ENCODE peak calls at places on chromosomes 12 and 14, in six cellular contexts. A is heart left ventricle, O is IMR-90, K is thyroid gland, Q is A549, M is Peyer's patch. X is an unnamed sample.

GRCh38 chr14:93708311-93708734 is 80.0 kb downstream of the PRIMA1 start:
- DNase-seq in M (no peak), K (no peak), O (no peak), A (no peak), Q (no peak), X (no peak)

GRCh38 chr12:63419119-63419518 is 249.2 kb downstream of the DPY19L2 start:
- DNase-seq in M (no peak), O (no peak), A (no peak), K (no peak), Q (peak), X (no peak)

GRCh38 chr12:110689601-110690430 is 901 bp upstream of the HVCN1 start:
- DNase-seq in Q (no peak), A (peak), K (peak), M (peak), O (no peak), X (peak)

GRCh38 chr14:63375772-63376171 is 57.0 kb upstream of the GPHB5 start:
- DNase-seq in O (peak), A (no peak), Q (no peak), M (no peak), K (no peak), X (no peak)

GRCh38 chr14:104171948-104172347 is 33.6 kb downstream of the KIF26A start:
- DNase-seq in Q (no peak), A (peak), K (no peak), M (no peak), O (no peak), X (peak)

GRCh38 chr12:8018666-8019581 is 13.6 kb upstream of the FOXJ2 start:
- DNase-seq in M (no peak), Q (no peak), O (no peak), A (no peak), K (no peak), X (peak)

GRCh38 chr12:106114084-106115068 is 24.4 kb downstream of the NUAK1 start:
- DNase-seq in O (peak), Q (peak), K (no peak), A (no peak), M (no peak), X (no peak)

GRCh38 chr12:105204916-105205315 is 31.1 kb downstream of the APPL2 start:
- DNase-seq in Q (no peak), O (peak), M (no peak), A (no peak), K (no peak), X (no peak)

GRCh38 chr12:95548539-95549391 is 2.5 kb downstream of the USP44 start:
- DNase-seq in O (peak), A (peak), Q (peak), M (peak), K (peak), X (peak)

GRCh38 chr14:55254581-55254980 is 16.6 kb upstream of the FBXO34 start:
- DNase-seq in O (no peak), Q (no peak), A (no peak), K (no peak), M (no peak), X (no peak)

GRCh38 chr14:49966304-49966809 is 73.5 kb downstream of the ARF6 start:
- DNase-seq in O (no peak), A (no peak), K (no peak), Q (peak), M (peak), X (no peak)

GRCh38 chr14:102930138-102930752 is 7.8 kb downstream of the AMN start:
- DNase-seq in K (peak), A (no peak), Q (no peak), M (no peak), O (no peak), X (no peak)

GRCh38 chr14:35398095-35398584 is 6.4 kb downstream of the NFKBIA start:
- DNase-seq in M (no peak), A (no peak), K (no peak), Q (no peak), O (no peak), X (peak)

GRCh38 chr12:118436002-118436724 is 59.8 kb downstream of the SUDS3 start:
- DNase-seq in A (no peak), Q (peak), O (no peak), K (no peak), M (no peak), X (no peak)

GRCh38 chr14:57747036-57747435 is 118.9 kb downstream of the SLC35F4 start:
- DNase-seq in K (peak), A (peak), Q (peak), O (no peak), M (no peak), X (peak)

GRCh38 chr12:88509851-88510250 is 70.4 kb downstream of the KITLG start:
- DNase-seq in Q (no peak), M (no peak), A (no peak), O (no peak), K (no peak), X (no peak)

GRCh38 chr12:103455020-103455763 is 40.6 kb downstream of the C12orf42 start:
- DNase-seq in K (no peak), O (no peak), A (no peak), Q (no peak), M (peak), X (no peak)

GRCh38 chr14:71532349-71532748 is 399.9 kb upstream of the RGS6 start:
- DNase-seq in Q (no peak), K (no peak), A (no peak), O (peak), M (no peak), X (no peak)

GRCh38 chr12:30067156-30067555 is 283.4 kb upstream of the TMTC1 start:
- DNase-seq in K (no peak), A (no peak), Q (no peak), M (no peak), O (peak), X (no peak)

GRCh38 chr12:109538191-109538863 is 35.0 kb downstream of the MMAB start:
- DNase-seq in Q (no peak), A (no peak), O (no peak), M (no peak), K (no peak), X (no peak)

GRCh38 chr14:50520947-50521815 is 11.2 kb downstream of the MAP4K5 start:
- DNase-seq in A (no peak), M (peak), Q (peak), O (peak), K (no peak), X (no peak)

GRCh38 chr14:94164685-94165431 is 9.3 kb upstream of the PPP4R4 start:
- DNase-seq in O (no peak), K (no peak), M (no peak), Q (no peak), A (no peak), X (no peak)

GRCh38 chr12:70467908-70468733 is 102.0 kb downstream of the KCNMB4 start:
- DNase-seq in M (no peak), Q (no peak), A (no peak), O (no peak), K (no peak), X (peak)

GRCh38 chr14:94132285-94132887 is 3.0 kb upstream of the IFI27L2 start:
- DNase-seq in A (no peak), K (peak), M (peak), Q (peak), O (peak), X (peak)

GRCh38 chr14:89600029-89600428 is 183.0 kb upstream of the FOXN3 start:
- DNase-seq in A (no peak), M (no peak), K (no peak), O (no peak), Q (no peak), X (no peak)

GRCh38 chr14:105850853-105851581 is 324.6 kb downstream of the TMEM121 start:
- DNase-seq in M (peak), Q (no peak), K (no peak), O (no peak), A (no peak), X (peak)

GRCh38 chr14:104657563-104658324 is 31.7 kb upstream of the INF2 start:
- DNase-seq in M (peak), K (no peak), Q (no peak), A (no peak), O (no peak), X (no peak)

GRCh38 chr14:75196468-75196867 is 20.1 kb upstream of the TMED10 start:
- DNase-seq in M (no peak), A (no peak), K (no peak), Q (no peak), O (no peak), X (no peak)

DNA sequence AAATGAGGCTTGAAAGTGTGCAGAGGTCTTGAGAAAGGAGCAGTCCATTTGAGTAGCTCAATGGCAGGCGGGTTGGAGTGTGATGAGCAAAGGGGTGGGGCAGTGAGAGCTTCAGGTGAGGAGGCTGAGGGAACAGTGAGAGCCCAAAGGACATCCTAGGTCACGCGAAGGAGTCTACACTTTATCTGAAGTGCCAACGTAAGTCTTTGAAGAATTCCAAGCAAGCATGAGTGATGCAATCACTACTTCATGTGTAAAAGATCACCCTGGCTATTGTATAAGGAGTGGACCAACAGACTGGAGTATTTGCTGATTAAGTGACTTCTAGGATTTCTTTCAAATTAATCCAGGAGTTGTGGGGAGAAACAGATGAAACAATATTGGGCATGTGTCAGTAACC is 159.8 kb upstream of the HIF1A start:
- DNase-seq in A (no peak), Q (peak), K (no peak), M (no peak), O (no peak), X (no peak)
- H3K27ac ChIP-seq in A (no peak), Q (peak), K (no peak), M (no peak), O (no peak), X (no peak)

GRCh38 chr12:57448669-57449068 is 6.4 kb upstream of the INHBE start:
- DNase-seq in O (no peak), A (no peak), M (no peak), Q (no peak), K (no peak), X (no peak)
- TF ChIP-seq POLR2A in O (no peak), A (no peak), M (no peak), Q (no peak), K (no peak), X (no peak)

GRCh38 chr14:66496188-66496807 is 10.1 kb downstream of the CCDC196 start:
- DNase-seq in O (no peak), Q (no peak), K (peak), M (no peak), A (no peak), X (no peak)

GRCh38 chr14:66503532-66503931 is 4.4 kb upstream of the GPHN start:
- DNase-seq in A (no peak), K (no peak), O (peak), Q (no peak), M (no peak), X (no peak)

GRCh38 chr14:66496911-66497310 is 10.7 kb downstream of the CCDC196 start:
- DNase-seq in Q (no peak), K (no peak), A (no peak), M (no peak), O (no peak), X (no peak)

GRCh38 chr14:66507181-66507721 is 696 bp upstream of the GPHN start:
- DNase-seq in O (no peak), K (no peak), A (no peak), M (no peak), Q (no peak), X (no peak)

DNA sequence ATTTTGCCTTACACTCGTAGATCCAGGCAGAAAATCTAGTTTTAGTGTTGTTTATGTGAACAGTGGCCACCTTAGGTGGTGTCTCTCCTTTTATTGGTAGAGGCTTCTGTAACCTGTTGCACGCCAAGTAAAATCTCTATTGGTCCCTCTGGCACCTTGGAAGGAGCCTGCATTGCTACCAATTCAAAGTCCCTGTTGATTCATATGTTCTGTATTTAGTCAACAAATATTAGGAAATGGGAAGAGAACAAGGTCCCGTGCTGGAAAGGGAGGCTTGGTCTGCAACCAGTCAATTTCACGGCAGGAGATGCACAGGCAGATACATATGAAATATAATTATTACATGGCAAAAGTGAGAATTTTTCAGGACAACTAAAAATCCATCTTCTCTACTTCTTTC is 6.4 kb upstream of the GPHN start:
- DNase-seq in A (no peak), K (no peak), Q (no peak), M (no peak), O (no peak), X (no peak)
- H3K4me3 ChIP-seq in A (no peak), K (no peak), Q (no peak), M (no peak), O (no peak), X (no peak)

GRCh38 chr12:58633479-58633878 is 286.8 kb downstream of the LRIG3 start:
- DNase-seq in O (peak), M (no peak), A (no peak), K (no peak), Q (no peak), X (no peak)
- H3K27ac ChIP-seq in O (no peak), M (no peak), A (no peak), K (no peak), Q (no peak), X (no peak)

DNA sequence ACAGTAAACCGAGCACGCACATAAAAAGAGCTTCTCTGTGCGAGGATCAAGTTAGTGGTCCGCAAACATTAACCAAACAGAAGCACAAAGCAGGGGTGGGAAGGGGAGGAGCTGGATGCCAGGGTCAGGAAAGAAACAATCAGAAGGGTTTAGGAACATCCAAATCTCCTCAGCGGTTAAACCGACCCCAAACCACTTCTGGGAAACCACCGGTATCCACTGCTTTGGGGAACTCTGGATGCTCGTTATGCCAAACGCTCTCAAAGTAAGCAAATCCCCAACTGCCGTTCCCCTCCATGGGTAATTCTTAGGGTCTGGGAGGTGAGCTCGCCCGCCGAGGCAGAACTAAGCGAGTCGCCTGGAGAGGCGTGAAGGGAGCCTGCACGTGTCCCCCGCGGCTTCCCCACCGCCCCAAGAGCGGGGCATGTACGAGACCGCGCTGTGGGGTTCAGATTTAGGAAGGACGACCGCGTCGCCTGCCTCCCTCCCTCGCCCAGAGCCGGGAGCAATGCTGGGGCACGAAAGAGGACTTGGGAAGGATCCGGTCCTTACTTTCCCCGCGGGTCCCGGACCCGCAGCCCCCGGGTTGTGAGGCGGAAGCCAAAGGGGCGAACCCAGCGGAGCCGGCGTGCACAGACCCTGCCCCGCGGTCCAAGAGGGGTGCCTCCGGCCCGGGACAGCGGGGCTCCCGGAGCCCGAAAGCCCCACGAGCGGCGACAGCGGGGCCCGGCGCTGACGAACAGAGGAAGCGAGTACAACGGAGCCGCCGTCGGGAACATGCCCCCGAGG is 710 bp downstream of the SBNO1 start:
- DNase-seq in M (peak), K (peak), O (no peak), Q (peak), A (peak), X (peak)
- TF ChIP-seq POLR2A in M (no peak), K (no peak), O (no peak), Q (no peak), A (no peak), X (no peak)

DNA sequence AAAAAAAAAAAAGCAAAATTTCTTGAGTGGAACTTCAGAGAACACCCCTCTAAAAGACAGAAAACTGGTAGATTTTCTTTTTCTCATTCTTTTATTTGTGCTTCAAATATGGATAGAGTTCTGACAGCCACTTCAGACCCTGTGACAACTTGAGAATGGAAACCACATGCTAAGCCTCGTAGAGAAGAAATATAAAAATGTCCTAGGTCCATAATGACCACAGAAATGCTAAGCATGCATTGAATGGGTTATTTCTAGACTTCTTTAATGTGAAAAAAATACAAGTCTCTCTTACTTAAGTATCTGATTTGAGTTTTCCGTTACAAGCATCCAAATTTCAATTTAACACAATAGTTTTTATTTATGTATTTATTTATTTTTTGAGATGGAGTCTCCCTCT is 28.3 kb upstream of the DIO2 start:
- DNase-seq in K (no peak), A (no peak), O (no peak), M (no peak), Q (no peak), X (no peak)
- H3K4me3 ChIP-seq in K (no peak), A (no peak), O (no peak), M (no peak), Q (no peak), X (no peak)

DNA sequence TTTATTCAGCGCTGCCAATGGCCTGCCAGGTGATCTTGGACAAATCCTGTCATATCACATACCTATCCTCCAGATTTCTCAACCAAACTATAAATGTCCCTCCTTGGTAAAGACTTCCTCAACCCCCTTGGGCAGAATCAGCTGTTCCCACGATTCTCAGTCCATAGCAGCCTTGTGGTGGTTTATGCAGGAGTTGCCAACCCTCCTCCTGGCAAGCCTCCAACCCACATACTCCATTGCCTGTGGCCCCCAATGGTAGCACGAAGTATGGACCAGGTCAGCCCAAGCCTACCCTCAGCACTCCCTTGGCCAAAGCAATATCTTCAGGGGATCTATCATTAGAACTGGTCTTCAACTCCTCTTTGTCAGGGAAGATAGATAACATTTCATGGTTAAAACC is 27.0 kb downstream of the FBLN5 start:
- DNase-seq in K (no peak), Q (no peak), A (no peak), M (no peak), O (no peak), X (no peak)
- H3K27ac ChIP-seq in K (no peak), Q (no peak), A (no peak), M (no peak), O (no peak), X (no peak)

DNA sequence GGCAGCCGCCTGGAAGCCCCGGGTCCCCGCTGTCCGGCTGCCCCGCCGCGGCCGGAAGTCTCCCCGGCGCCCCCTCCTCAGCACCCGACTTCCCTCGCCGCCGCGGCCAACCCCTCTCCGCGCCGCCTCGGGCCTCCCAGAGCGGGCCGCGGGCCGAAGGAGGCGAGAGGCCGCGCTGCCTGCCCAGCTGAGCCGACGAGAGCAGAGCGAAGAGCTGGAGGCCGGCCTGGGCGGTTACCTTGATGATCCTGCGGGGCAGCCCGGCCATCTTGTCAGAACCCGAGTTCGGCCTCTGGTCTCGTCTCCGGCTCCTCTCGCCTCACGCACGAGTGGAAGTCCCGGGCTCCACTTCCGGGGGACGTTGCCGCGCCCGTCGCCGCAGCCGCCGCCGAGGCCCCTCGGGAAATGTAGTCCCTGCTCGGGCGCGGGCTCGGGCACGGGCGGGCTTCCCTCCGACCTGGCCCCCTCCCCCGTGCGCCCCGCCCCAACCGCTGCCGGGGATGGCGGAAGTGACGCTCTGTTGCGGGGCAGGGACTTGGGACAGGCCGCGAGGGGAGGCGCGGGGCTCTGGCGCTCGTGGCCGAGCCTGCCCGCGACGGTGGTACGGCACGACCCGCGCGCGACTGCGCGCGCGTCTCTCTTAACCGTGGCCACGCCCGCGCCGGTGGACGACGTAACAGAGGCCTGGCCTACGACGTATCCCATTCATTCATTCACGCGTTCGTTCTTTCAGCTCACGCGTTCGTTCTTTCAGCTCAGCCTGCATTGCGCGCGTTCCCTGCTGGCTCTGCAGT is at the start of gene UBE2N:
- DNase-seq in M (peak), K (peak), O (peak), Q (peak), A (peak), X (peak)
- TF ChIP-seq POLR2A in M (peak), K (peak), O (peak), Q (peak), A (no peak), X (peak)

GRCh38 chr12:130916251-130916911 is 37.3 kb upstream of the ADGRD1 start:
- DNase-seq in M (peak), K (peak), O (peak), A (peak), Q (peak), X (peak)
- H3K4me3 ChIP-seq in M (no peak), K (peak), O (no peak), A (peak), Q (peak), X (no peak)

DNA sequence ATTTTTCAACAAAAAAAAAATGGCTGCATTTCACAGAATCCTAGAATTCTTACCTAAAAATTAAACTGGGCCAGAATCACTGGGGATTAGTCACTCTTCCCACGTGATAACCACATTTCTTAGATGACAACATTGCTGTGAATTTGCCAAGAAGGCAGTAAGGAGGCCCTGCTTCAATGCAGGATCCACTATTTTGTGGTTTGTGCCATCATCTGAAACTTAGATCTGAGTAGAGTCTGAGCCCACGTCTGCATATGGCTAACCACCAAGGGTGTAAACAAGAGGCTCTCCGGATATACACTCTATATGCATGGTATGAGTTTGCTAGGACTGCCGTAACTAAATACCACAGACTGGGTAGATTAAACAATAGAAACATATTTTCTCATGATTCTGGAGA is 24.4 kb upstream of the TBX5 start:
- DNase-seq in O (peak), A (no peak), M (no peak), K (no peak), Q (no peak), X (no peak)
- H3K27ac ChIP-seq in O (peak), A (no peak), M (no peak), K (no peak), Q (no peak), X (no peak)

X was measured in testis.